ENCODE peak calls at places on chromosomes 6 and 20, in ten cellular contexts. Q is GM13976, O is T-helper 2 cell, L is WTC11, C is aorta, Z is NCI-H345, V is cardiac fibroblast, N is left lung, R is HuH-7.5, E is amygdala. T is an unnamed sample.
A peak's percentile ranks its signal among the peaks of the same experiment; 100 is the strongest.

GRCh38 chr6:56759521-56759920 is 116.8 kb upstream of the DST start:
- DNase-seq in Q (no peak), O (no peak), L (no peak), C (no peak), Z (no peak), V (no peak), N (no peak), R (no peak), E (no peak), T (no peak)

GRCh38 chr20:44050925-44051660 is 135.9 kb downstream of the JPH2 start:
- DNase-seq in Q (no peak), O (no peak), L (no peak), C (no peak), Z (no peak), V (no peak), N (no peak), R (no peak), E (no peak), T (no peak)

GRCh38 chr20:59781236-59781635 is 152.2 kb downstream of the SYCP2 start:
- DNase-seq in Q (peak; percentile 8), O (no peak), L (no peak), C (no peak), Z (no peak), V (no peak), N (no peak), R (no peak), E (no peak), T (no peak)

GRCh38 chr6:131885237-131885636 is 65.9 kb downstream of the CCN2 start:
- DNase-seq in Q (no peak), O (no peak), L (no peak), C (no peak), Z (no peak), V (no peak), N (no peak), R (no peak), E (no peak), T (no peak)

GRCh38 chr20:35240914-35241293 is 14.4 kb downstream of the MMP24 start:
- DNase-seq in Q (no peak), O (no peak), L (no peak), C (no peak), Z (no peak), V (no peak), N (no peak), R (no peak), E (no peak), T (no peak)

GRCh38 chr6:5435449-5435848 is 174.1 kb downstream of the FARS2 start:
- DNase-seq in Q (no peak), O (no peak), L (no peak), C (no peak), Z (no peak), V (peak; percentile 39), N (no peak), R (no peak), E (no peak), T (no peak)

GRCh38 chr6:150156460-150156859 is 13.6 kb downstream of the PPP1R14C start:
- DNase-seq in Q (no peak), O (no peak), L (no peak), C (no peak), Z (no peak), V (no peak), N (no peak), R (no peak), E (no peak), T (no peak)

GRCh38 chr6:13604546-13605416 is 10.4 kb upstream of the NOL7 start:
- DNase-seq in Q (no peak), O (no peak), L (no peak), C (no peak), Z (no peak), V (peak; percentile 5), N (no peak), R (peak; percentile 31), E (no peak), T (no peak)

GRCh38 chr6:53679446-53679933 is 13.9 kb upstream of the KLHL31 start:
- DNase-seq in Q (no peak), O (no peak), L (peak; percentile 15), C (no peak), Z (no peak), V (peak; percentile 61), N (no peak), R (no peak), E (no peak), T (peak; percentile 7)

GRCh38 chr6:49995278-49995677 is 25.9 kb upstream of the DEFB113 start:
- DNase-seq in Q (no peak), O (no peak), L (no peak), C (no peak), Z (no peak), V (no peak), N (no peak), R (no peak), E (no peak), T (no peak)

GRCh38 chr6:27891300-27891913 is 20.8 kb downstream of the OR2B2 start:
- DNase-seq in Q (no peak), O (no peak), L (no peak), C (no peak), Z (no peak), V (no peak), N (no peak), R (no peak), E (no peak), T (no peak)

GRCh38 chr20:42401598-42401997 is 783.4 kb upstream of the CHD6 start:
- DNase-seq in Q (no peak), O (no peak), L (no peak), C (no peak), Z (no peak), V (no peak), N (no peak), R (no peak), E (no peak), T (no peak)

GRCh38 chr20:43681468-43681942 is 14.6 kb downstream of the MYBL2 start:
- DNase-seq in Q (peak; percentile 37), O (no peak), L (no peak), C (no peak), Z (peak; percentile 97), V (no peak), N (peak; percentile 13), R (no peak), E (no peak), T (no peak)

GRCh38 chr20:25082498-25082873 is 545 bp upstream of the VSX1 start:
- DNase-seq in Q (no peak), O (no peak), L (no peak), C (no peak), Z (no peak), V (no peak), N (no peak), R (peak; percentile 27), E (no peak), T (no peak)

T was measured in naive thymus-derived CD8-positive, alpha-beta T cell.